ENCODE peak calls at places on chromosomes 7 and 10, in seven cellular contexts. Z, A, W, D, B, U and F are unnamed samples.

GRCh38 chr10:132133005-132133404 is 53.7 kb upstream of the DPYSL4 start:
- DNase-seq in U (no peak), W (no peak), A (no peak), D (no peak), B (no peak), Z (no peak), F (no peak)

GRCh38 chr7:41824284-41824683 is 121.4 kb upstream of the INHBA start:
- DNase-seq in W (peak; percentile 13), D (peak; percentile 63), B (peak; percentile 83), Z (no peak), U (no peak), A (no peak), F (peak; percentile 69)

GRCh38 chr10:6990891-6991290 is 410.8 kb upstream of the PRKCQ start:
- DNase-seq in D (no peak), U (no peak), Z (no peak), W (no peak), B (no peak), A (no peak), F (no peak)

GRCh38 chr10:33805831-33806230 is 471.4 kb upstream of the NRP1 start:
- DNase-seq in A (no peak), B (no peak), W (no peak), D (no peak), U (no peak), Z (no peak), F (no peak)

GRCh38 chr7:48140001-48140681 is 31.1 kb upstream of the ABCA13 start:
- DNase-seq in A (no peak), Z (peak; percentile 25), U (no peak), D (no peak), B (peak; percentile 40), W (no peak), F (peak; percentile 59)

GRCh38 chr7:111789880-111790279 is 227.6 kb upstream of the IMMP2L start:
- DNase-seq in Z (no peak), W (no peak), A (no peak), D (no peak), B (peak; percentile 8), U (no peak), F (peak; percentile 20)

GRCh38 chr7:66894463-66895080 is 26.5 kb upstream of the TMEM248 start:
- DNase-seq in W (peak; percentile 26), D (peak; percentile 78), Z (no peak), U (no peak), A (no peak), B (peak; percentile 52), F (no peak)

GRCh38 chr7:155734445-155734809 is 77.8 kb downstream of the SHH start:
- DNase-seq in Z (no peak), D (no peak), B (no peak), A (no peak), W (no peak), U (no peak), F (no peak)

GRCh38 chr7:22726849-22727792 is at the start of gene IL6:
- DNase-seq in Z (peak; percentile 64), D (peak; percentile 91), W (no peak), U (peak; percentile 58), B (peak; percentile 98), A (no peak), F (peak; percentile 89)